ENCODE peak calls at places on chromosomes 1 and 21, in eight cellular contexts. T is body of pancreas, S is MM.1S, A is mesendoderm, P is heart left ventricle, X is esophagus squamous epithelium, D is astrocyte, W is lower lobe of right lung. V is an unnamed sample.

GRCh38 chr1:5640845-5641244 is 351.4 kb downstream of the NPHP4 start:
- DNase-seq in T (no peak), S (no peak), A (peak; percentile 55), P (no peak), X (no peak), D (no peak), W (no peak), V (no peak)

GRCh38 chr1:8384577-8384976 is 66.7 kb downstream of the SLC45A1 start:
- DNase-seq in T (no peak), S (no peak), A (no peak), P (peak; percentile 67), X (no peak), D (no peak), W (no peak), V (no peak)

GRCh38 chr1:102837551-102837950 is 270.8 kb downstream of the COL11A1 start:
- DNase-seq in T (no peak), S (no peak), A (no peak), P (no peak), X (no peak), D (no peak), W (no peak), V (no peak)

GRCh38 chr1:206004821-206005220 is 1.6 kb upstream of the RAB7B start:
- DNase-seq in T (no peak), S (no peak), A (no peak), P (peak; percentile 58), X (no peak), D (no peak), W (no peak), V (no peak)

GRCh38 chr1:229781453-229781852 is 155.4 kb downstream of the URB2 start:
- DNase-seq in T (peak; percentile 91), S (peak; percentile 27), A (peak; percentile 7), P (peak; percentile 23), X (no peak), D (no peak), W (peak; percentile 66), V (peak; percentile 47)

GRCh38 chr1:211603191-211603701 is 24.3 kb upstream of the SLC30A1 start:
- DNase-seq in T (no peak), S (no peak), A (no peak), P (no peak), X (no peak), D (peak; percentile 39), W (no peak), V (peak; percentile 93)

GRCh38 chr21:32777269-32777668 is 5.7 kb upstream of the PAXBP1 start:
- DNase-seq in T (no peak), S (no peak), A (no peak), P (no peak), X (no peak), D (no peak), W (no peak), V (peak; percentile 12)

GRCh38 chr1:145999321-146000024 is 3.1 kb upstream of the TXNIP start:
- DNase-seq in T (peak; percentile 74), S (peak; percentile 90), A (no peak), P (no peak), X (no peak), D (no peak), W (no peak), V (peak; percentile 62)

GRCh38 chr1:1361233-1361981 is 3.1 kb upstream of the MXRA8 start:
- DNase-seq in T (no peak), S (no peak), A (no peak), P (peak; percentile 30), X (no peak), D (no peak), W (no peak), V (no peak)

GRCh38 chr21:23245231-23245630 is 2247.0 kb downstream of the NCAM2 start:
- DNase-seq in T (no peak), S (no peak), A (no peak), P (no peak), X (no peak), D (no peak), W (no peak), V (no peak)

GRCh38 chr1:228804640-228805413 is 69.5 kb downstream of the RHOU start:
- DNase-seq in T (no peak), S (peak; percentile 96), A (peak; percentile 37), P (no peak), X (no peak), D (no peak), W (no peak), V (peak; percentile 82)

GRCh38 chr21:38181101-38181500 is 75.7 kb upstream of the KCNJ15 start:
- DNase-seq in T (no peak), S (no peak), A (no peak), P (no peak), X (no peak), D (peak; percentile 78), W (no peak), V (no peak)

GRCh38 chr21:38179504-38179900 is 77.3 kb upstream of the KCNJ15 start:
- DNase-seq in T (no peak), S (no peak), A (no peak), P (no peak), X (no peak), D (no peak), W (no peak), V (no peak)

GRCh38 chr21:38178653-38179503 is 77.9 kb upstream of the KCNJ15 start:
- DNase-seq in T (no peak), S (no peak), A (no peak), P (no peak), X (no peak), D (no peak), W (no peak), V (no peak)

GRCh38 chr21:38175321-38175720 is 81.5 kb upstream of the KCNJ15 start:
- DNase-seq in T (no peak), S (no peak), A (no peak), P (no peak), X (no peak), D (no peak), W (no peak), V (no peak)

DNA sequence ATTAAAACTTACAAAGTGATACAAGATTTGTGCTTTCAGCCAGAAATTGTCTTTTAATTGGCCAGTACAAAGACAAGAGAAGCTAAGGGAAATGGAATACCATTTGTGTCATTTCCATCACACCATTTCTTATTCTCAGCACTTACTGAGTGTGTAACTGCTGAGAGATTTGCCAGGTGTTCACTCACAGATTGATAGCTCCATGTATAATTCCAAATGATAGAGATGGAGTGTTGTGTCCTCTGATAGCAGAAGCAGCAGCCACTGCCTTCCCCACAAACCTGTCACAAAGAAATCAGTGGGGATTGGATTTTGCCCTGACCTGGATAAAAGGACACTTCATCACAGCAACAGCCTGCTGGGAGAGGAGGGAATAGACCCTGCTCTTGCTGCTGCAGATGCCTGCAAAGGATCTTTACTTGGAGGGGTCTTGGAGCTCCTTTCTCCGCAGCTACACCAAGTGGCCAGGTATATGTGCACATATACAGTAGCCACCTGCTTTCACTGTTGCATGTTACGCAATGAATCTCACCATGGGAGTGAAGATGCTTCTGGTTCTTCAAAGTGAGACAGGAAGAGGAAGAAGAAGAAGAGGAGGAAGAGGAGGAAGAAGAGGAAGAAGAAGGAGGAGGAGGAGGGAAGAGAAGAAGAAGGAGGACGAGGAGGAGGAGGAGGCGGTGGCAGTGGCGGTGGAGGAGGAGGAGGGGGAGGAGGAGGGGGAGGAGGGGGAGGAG is 78.7 kb upstream of the KCNJ15 start:
- DNase-seq in T (no peak), S (no peak), A (no peak), P (no peak), X (no peak), D (no peak), W (no peak), V (no peak)
- H3K4me1 ChIP-seq in T (no peaks in the 10 kb centered on the region), S (no peaks in the 10 kb centered on the region), A (no peaks in the 10 kb centered on the region), P (no peaks in the 10 kb centered on the region), X (no peaks in the 10 kb centered on the region), D (no peaks in the 10 kb centered on the region), W (no peaks in the 10 kb centered on the region), V (no peaks in the 10 kb centered on the region)

GRCh38 chr1:218837051-218837450 is 336.6 kb upstream of the LYPLAL1 start:
- DNase-seq in T (no peak), S (no peak), A (no peak), P (no peak), X (no peak), D (no peak), W (no peak), V (no peak)
- H3K4me1 ChIP-seq in T (no peaks in the 10 kb centered on the region), S (no peaks in the 10 kb centered on the region), A (no peaks in the 10 kb centered on the region), P (no peaks in the 10 kb centered on the region), X (no peaks in the 10 kb centered on the region), D (no peaks in the 10 kb centered on the region), W (no peaks in the 10 kb centered on the region), V (no peaks in the 10 kb centered on the region)

DNA sequence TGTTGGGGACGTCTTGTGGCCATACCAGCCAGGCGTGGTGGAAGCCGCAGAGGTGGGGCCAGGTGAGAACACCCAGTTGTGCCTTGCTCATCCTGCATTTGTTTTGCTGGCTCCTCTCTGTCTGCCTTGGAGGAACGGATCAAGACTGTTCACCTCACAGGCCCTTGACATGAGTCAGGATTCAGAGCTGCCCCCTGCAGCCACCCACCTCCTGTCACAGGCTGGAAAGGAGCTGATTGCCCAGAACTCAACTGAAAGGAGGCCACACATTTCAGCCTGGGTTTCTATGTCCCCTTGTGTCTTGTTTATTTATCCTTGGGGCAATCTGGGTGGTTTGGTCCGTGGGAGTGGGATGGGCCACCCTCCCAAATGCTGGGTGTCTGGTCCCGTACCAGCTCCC is 111.8 kb downstream of the SPSB1 start:
- DNase-seq in T (no peak), S (no peak), A (peak; percentile 57), P (no peak), X (no peak), D (no peak), W (no peak), V (no peak)
- H3K4me1 ChIP-seq in T (no peaks in the 10 kb centered on the region), S (peaks cover 6% of the 10 kb centered on the region), A (no peaks in the 10 kb centered on the region), P (peaks cover 30% of the 10 kb centered on the region), X (peaks cover 17% of the 10 kb centered on the region), D (peaks cover 28% of the 10 kb centered on the region), W (peaks cover 17% of the 10 kb centered on the region), V (peaks cover 5% of the 10 kb centered on the region)

GRCh38 chr1:161157867-161158266 is 1.4 kb upstream of the USP21 start:
- DNase-seq in T (no peak), S (no peak), A (no peak), P (no peak), X (no peak), D (no peak), W (no peak), V (no peak)
- H3K4me1 ChIP-seq in T (peaks cover 47% of the 10 kb centered on the region), S (peaks cover 34% of the 10 kb centered on the region), A (peaks cover 4% of the 10 kb centered on the region), P (peaks cover 42% of the 10 kb centered on the region), X (peaks cover 17% of the 10 kb centered on the region), D (peaks cover 18% of the 10 kb centered on the region), W (peaks cover 48% of the 10 kb centered on the region), V (peaks cover 2% of the 10 kb centered on the region)

GRCh38 chr1:84827976-84828375 is 65.0 kb downstream of the LPAR3 start:
- DNase-seq in T (no peak), S (no peak), A (no peak), P (no peak), X (no peak), D (no peak), W (no peak), V (no peak)
- H3K4me1 ChIP-seq in T (no peaks in the 10 kb centered on the region), S (no peaks in the 10 kb centered on the region), A (no peaks in the 10 kb centered on the region), P (peaks cover 7% of the 10 kb centered on the region), X (no peaks in the 10 kb centered on the region), D (no peaks in the 10 kb centered on the region), W (no peaks in the 10 kb centered on the region), V (no peaks in the 10 kb centered on the region)

DNA sequence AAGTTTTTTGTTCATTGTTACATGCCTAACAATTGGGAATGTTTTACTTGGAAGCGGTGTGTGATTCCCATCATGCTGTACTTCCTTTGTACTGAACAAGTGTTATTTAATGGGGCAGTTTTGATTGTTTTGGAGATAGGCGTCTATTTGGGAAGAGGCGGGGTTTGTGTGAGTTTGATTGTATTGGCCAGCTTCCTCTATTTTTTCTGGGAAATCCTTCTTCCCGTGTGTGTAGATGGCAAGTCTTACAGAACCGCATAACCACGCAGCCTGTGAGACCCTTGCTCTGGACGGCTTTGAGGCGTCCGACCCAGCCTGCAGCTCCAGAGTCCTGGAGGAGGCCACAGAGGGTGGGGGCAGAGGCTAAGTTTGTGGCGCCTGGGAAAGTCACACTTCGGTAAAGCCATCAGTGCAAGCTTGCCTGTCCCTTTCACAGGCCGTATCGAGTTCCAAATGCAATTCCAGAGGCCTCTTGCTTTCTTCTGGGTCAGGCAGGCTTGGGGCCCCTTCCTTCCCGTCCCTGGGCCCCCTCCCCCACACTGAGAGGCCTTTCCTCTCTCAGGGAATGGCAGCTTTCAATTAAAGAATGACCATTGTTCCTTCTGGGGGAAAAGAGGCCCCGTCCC is 210.3 kb downstream of the TOMM20 start:
- DNase-seq in T (peak; percentile 64), S (no peak), A (peak; percentile 28), P (peak; percentile 69), X (no peak), D (peak; percentile 86), W (no peak), V (no peak)
- H3K4me1 ChIP-seq in T (peaks cover 70% of the 10 kb centered on the region), S (no peaks in the 10 kb centered on the region), A (peaks cover 2% of the 10 kb centered on the region), P (peaks cover 79% of the 10 kb centered on the region), X (peaks cover 7% of the 10 kb centered on the region), D (peaks cover 25% of the 10 kb centered on the region), W (peaks cover 79% of the 10 kb centered on the region), V (peaks cover 6% of the 10 kb centered on the region)